ENCODE peak calls at places on chromosome 9, in five cellular contexts. R is astrocyte of the cerebellum; H is CD4-positive, CD25-positive, alpha-beta regulatory T cell; E is mesenchymal stem cell; G is cardiac fibroblast. C is an unnamed sample.

GRCh38 chr9:134295101-134295745 is 31.0 kb upstream of the RXRA start:
- DNase-seq in E (no peak), H (no peak), R (no peak), G (no peak), C (no peak)

GRCh38 chr9:94799578-94800264 is 73.2 kb downstream of the AOPEP start:
- DNase-seq in H (no peak), R (peak), E (peak), G (peak), C (peak)

GRCh38 chr9:34555435-34556230 is 32.8 kb upstream of the ENHO start:
- DNase-seq in H (no peak), E (no peak), G (no peak), R (no peak), C (no peak)

GRCh38 chr9:109453210-109453842 is 44.8 kb downstream of the PTPN3 start:
- DNase-seq in G (peak), H (no peak), E (peak), R (no peak), C (peak)

GRCh38 chr9:126126012-126126411 is 200.6 kb upstream of the MVB12B start:
- DNase-seq in E (no peak), H (no peak), R (no peak), G (no peak), C (no peak)

GRCh38 chr9:84932915-84933527 is 263.5 kb downstream of the NTRK2 start:
- DNase-seq in R (no peak), E (peak), G (no peak), H (no peak), C (peak)

GRCh38 chr9:124209279-124209678 is 48.5 kb upstream of the NEK6 start:
- DNase-seq in G (no peak), E (no peak), R (no peak), H (no peak), C (no peak)

GRCh38 chr9:127193483-127193882 is 71.0 kb upstream of the ANGPTL2 start:
- DNase-seq in R (no peak), H (no peak), E (no peak), G (no peak), C (no peak)

GRCh38 chr9:124831642-124832364 is 21.5 kb upstream of the WDR38 start:
- DNase-seq in H (no peak), E (no peak), R (no peak), G (peak), C (no peak)

GRCh38 chr9:119963258-119963797 is 594.1 kb upstream of the BRINP1 start:
- DNase-seq in G (peak), E (peak), H (no peak), R (peak), C (peak)

DNA sequence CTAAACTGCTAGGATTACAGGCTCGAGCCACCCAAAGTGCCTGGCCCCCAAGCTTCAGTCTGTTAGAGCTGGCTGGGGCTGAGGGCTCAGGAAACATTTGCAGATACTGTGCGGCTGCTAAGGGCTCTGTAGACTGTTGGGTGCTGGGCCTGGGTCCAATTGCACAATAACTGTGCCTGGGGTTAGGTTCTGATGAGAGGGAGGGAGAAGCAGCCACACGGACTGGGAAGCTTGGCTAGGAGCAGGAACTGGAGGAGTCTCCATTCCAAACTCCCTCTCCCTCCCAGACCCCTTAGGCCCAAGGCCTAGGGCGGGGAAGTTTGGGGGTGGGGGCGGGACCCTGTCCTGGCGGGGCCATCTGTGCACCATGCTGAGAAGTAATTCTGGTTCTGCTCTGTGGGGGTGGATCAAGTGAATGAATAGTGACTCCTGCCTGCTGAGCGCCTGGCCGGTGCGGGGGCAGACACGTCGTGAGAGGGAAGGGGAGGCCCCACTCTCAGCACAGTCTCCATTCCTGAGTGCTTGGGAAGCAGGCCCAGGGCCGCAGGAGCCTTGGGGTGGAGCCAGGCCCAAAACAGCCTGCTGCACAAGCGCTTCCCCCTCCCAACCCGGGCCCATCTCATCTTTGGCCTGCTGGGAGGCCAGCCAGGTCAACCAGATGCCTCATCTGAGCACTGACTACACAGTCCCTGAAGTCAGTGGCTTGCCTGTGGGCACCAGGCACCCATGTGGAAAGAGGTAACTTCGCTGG is 1.5 kb downstream of the ASS1 start:
- DNase-seq in H (no peak), E (peak), G (peak), R (peak), C (peak)
- H3K4me3 ChIP-seq in H (no peak), E (peak), G (peak), R (peak), C (peak)

GRCh38 chr9:6090811-6091210 is 75.4 kb upstream of the RANBP6 start:
- DNase-seq in G (no peak), R (no peak), E (no peak), H (no peak), C (no peak)
- H3K4me3 ChIP-seq in G (no peak), R (no peak), E (no peak), H (no peak), C (no peak)

GRCh38 chr9:128259156-128259555 is 16.7 kb downstream of the GOLGA2 start:
- DNase-seq in H (no peak), G (no peak), R (no peak), E (no peak), C (no peak)

GRCh38 chr9:128257907-128258306 is 17.9 kb downstream of the GOLGA2 start:
- DNase-seq in H (no peak), E (no peak), R (no peak), G (no peak), C (no peak)

GRCh38 chr9:128257086-128257825 is 18.6 kb downstream of the GOLGA2 start:
- DNase-seq in G (no peak), R (no peak), E (no peak), H (no peak), C (no peak)

GRCh38 chr9:128260340-128260739 is 15.5 kb downstream of the GOLGA2 start:
- DNase-seq in H (no peak), R (no peak), E (no peak), G (no peak), C (no peak)

GRCh38 chr9:128258326-128258725 is 17.5 kb downstream of the GOLGA2 start:
- DNase-seq in E (no peak), H (no peak), G (no peak), R (no peak), C (no peak)
- H3K4me3 ChIP-seq in E (no peak), H (no peak), G (no peak), R (no peak), C (no peak)

DNA sequence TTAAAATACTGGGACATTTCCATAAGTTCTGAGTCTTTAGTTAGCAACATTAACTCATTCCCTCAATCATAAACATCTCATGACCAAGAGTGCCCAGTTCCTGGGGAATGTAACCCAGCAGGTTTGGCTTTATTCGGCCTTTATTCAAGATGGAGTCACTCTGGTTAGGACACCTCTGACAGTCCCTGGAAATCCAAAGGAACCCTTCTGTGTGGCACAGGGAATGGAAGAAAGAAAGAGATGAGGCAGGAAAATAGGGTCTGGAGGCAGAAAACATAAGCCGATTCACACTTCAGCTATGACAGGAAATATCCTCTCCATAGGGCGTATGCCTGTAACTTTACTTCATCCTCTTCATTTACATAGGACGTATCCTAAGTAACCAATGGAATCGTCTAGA is 53.5 kb downstream of the FXN start:
- DNase-seq in R (no peak), G (no peak), H (no peak), E (no peak), C (no peak)
- H3K4me3 ChIP-seq in R (no peak), G (no peak), H (no peak), E (no peak), C (no peak)

DNA sequence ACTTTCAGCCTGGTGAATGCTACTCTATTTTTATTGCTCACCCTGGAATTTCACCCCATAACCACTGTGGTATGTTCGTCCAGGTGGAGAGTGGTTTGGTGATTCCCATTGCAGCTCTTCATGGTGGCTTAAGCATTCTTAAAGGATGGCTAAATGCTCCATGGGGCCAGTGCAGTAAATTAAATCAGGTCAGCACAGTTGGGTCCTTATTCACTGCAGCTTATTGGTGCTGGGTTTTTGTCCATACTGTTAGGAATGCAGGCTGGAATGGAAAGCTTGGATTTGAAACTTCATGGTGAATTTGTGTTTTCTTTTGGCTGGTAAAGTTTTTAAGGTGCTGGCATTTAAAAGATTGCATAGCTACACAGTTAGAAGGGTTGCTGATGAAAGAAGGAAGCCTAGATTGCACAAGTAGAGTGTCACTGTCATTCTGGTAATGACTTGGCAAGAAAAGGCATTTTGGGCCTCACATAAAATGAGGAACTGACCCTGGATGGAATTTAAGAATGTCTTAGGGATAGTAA is 39.4 kb downstream of the TLE4 start:
- DNase-seq in G (peak), H (no peak), E (peak), R (peak), C (peak)
- H3K4me3 ChIP-seq in G (no peak), H (no peak), E (no peak), R (no peak), C (no peak)

DNA sequence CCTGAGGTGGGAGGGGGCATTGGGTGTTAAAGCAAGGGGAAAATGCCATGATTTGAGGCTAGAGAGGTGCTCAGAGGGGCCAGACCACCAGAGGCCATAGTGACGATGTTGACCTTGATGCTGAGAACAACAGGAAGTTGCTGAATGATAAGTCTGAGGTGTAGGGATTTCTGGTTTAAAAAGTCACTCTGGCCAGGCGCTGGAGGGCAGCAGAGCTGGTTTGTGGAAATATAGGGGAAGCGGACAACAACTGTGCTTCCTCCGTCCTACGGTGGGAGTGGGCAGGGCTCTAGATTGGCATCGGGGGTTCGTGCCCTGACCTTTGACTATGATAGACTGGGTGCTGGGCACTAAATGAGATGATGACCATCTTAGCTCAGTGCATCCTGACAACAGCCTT is 44.7 kb downstream of the STOM start:
- DNase-seq in H (no peak), E (no peak), G (no peak), R (no peak), C (no peak)
- H3K4me3 ChIP-seq in H (no peak), E (no peak), G (no peak), R (no peak), C (no peak)

C was measured in astrocyte of the spinal cord.